ENCODE peak calls at places on chromosomes 13 and 19, in seven cellular contexts. A is IMR-90, C is mammary epithelial cell, X is H1, Z is H9, O is SK-N-SH, U is mesendoderm. M is an unnamed sample.

GRCh38 chr13:39945226-39945625 is 289.8 kb downstream of the COG6 start:
- DNase-seq in A (no peak), Z (no peak), X (no peak), C (no peak), O (no peak), U (no peak), M (no peak)

GRCh38 chr19:30596813-30597399 is 224.7 kb downstream of the ZNF536 start:
- DNase-seq in A (no peak), X (peak), U (peak), C (no peak), O (no peak), Z (peak), M (no peak)

GRCh38 chr19:18173054-18173571 is 500 bp upstream of the IFI30 start:
- DNase-seq in X (no peak), U (no peak), C (no peak), A (no peak), Z (no peak), O (no peak), M (peak)

GRCh38 chr19:16940626-16941025 is 51.8 kb downstream of the F2RL3 start:
- DNase-seq in X (no peak), Z (no peak), O (no peak), C (no peak), A (no peak), U (no peak), M (no peak)

GRCh38 chr13:96772426-96772825 is 221.8 kb downstream of the OXGR1 start:
- DNase-seq in O (no peak), A (no peak), Z (no peak), U (no peak), X (no peak), C (no peak), M (no peak)

GRCh38 chr19:35704218-35704617 is at the start of gene ZBTB32:
- DNase-seq in X (no peak), C (peak), O (peak), A (peak), Z (peak), U (peak), M (peak)

GRCh38 chr19:47676811-47677210 is 36.4 kb upstream of the EHD2 start:
- DNase-seq in A (no peak), O (no peak), C (no peak), Z (no peak), X (no peak), U (no peak), M (no peak)

GRCh38 chr19:49555600-49556411 is 24.6 kb downstream of the NOSIP start:
- DNase-seq in U (peak), A (no peak), Z (peak), O (peak), C (no peak), X (peak), M (peak)

GRCh38 chr19:48812094-48812929 is 1.5 kb upstream of the BCAT2 start:
- DNase-seq in U (peak), X (no peak), O (peak), C (peak), A (peak), Z (peak), M (peak)

GRCh38 chr13:50650936-50651638 is 192.4 kb downstream of the DLEU7 start:
- DNase-seq in A (peak), C (peak), O (no peak), U (no peak), Z (no peak), X (no peak), M (peak)

GRCh38 chr13:27168870-27169525 is 2.6 kb downstream of the USP12 start:
- DNase-seq in O (no peak), C (no peak), U (no peak), Z (no peak), A (peak), X (no peak), M (peak)

GRCh38 chr19:6639439-6639838 is 30.5 kb downstream of the TNFSF14 start:
- DNase-seq in Z (no peak), C (peak), A (no peak), U (no peak), O (no peak), X (no peak), M (peak)

GRCh38 chr13:114099918-114100445 is 32.4 kb downstream of the RASA3 start:
- DNase-seq in U (peak), Z (peak), C (no peak), A (peak), O (peak), X (no peak), M (peak)

GRCh38 chr19:3459322-3459881 is 20.9 kb downstream of the SMIM24 start:
- DNase-seq in Z (peak), X (no peak), A (peak), C (peak), U (peak), O (peak), M (peak)

GRCh38 chr19:44740351-44740824 is 8.1 kb upstream of the BCL3 start:
- DNase-seq in Z (no peak), A (no peak), C (no peak), O (no peak), X (no peak), U (peak), M (no peak)

GRCh38 chr19:44741258-44741731 is 7.2 kb upstream of the BCL3 start:
- DNase-seq in Z (no peak), O (no peak), X (no peak), A (no peak), C (peak), U (no peak), M (peak)

GRCh38 chr19:44738161-44738535 is 10.4 kb upstream of the BCL3 start:
- DNase-seq in U (no peak), Z (no peak), C (no peak), A (no peak), O (no peak), X (no peak), M (no peak)

GRCh38 chr19:44737238-44738160 is 11.0 kb upstream of the BCL3 start:
- DNase-seq in C (no peak), A (peak), O (no peak), X (no peak), Z (peak), U (no peak), M (peak)

GRCh38 chr19:44738603-44739585 is 9.6 kb upstream of the BCL3 start:
- DNase-seq in C (no peak), U (no peak), Z (no peak), A (no peak), O (no peak), X (no peak), M (peak)
- H3K4me2 ChIP-seq in C (no peak), U (no peak), Z (no peak), A (no peak), O (no peak), X (no peak), M (no peak)

GRCh38 chr19:45046355-45046754 is 7.5 kb downstream of the CLASRP start:
- DNase-seq in X (no peak), A (no peak), Z (no peak), C (no peak), O (no peak), U (no peak), M (no peak)
- H3K9ac ChIP-seq in X (no peak), A (no peak), Z (no peak), C (no peak), O (no peak), U (no peak), M (no peak)

DNA sequence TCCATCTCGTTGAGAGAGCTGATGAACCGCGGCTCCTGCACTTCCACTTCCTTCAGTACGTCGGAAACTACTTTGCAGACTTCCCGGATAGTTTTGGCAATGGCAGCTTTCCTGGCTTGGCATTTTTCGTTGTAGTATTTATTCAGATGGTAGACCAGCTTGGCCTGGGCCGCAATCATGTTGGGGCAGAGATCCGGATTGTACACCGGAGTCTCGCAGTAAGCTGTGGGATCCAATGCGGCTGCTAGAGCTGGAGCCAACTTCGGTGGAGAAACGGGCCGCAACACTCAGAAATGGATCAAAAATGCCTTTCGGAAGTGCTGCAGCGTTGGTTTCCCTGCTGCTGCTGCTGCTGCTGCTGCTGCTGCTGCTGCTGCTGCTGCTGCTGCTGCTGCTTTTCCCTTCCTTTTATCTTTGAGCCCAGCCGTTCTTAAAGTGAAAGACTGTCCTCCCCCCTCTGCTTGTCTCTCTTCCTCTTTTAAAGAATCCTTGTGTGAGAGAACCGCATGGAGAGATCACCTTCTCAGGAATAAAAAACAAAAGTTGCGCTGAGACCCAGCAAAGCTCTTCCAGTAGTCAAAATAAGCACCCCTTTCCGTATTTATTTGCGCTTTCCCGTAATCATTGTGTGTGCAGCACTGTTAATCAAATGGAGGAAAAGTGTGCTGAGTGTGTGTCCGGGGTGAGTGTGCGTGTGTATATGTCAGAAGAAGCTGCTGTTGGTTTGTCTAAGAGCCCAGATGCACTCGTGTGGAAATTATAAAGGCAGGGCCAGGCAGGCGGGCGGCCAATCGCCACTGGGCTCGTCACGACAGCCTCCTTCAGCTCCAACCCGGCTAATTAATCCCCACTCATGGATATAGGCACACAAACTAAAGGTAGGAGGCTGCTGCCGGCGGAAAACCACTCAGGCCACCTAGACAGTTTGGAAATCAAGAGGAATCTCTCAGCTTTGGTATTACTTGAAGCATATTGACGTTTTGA is at the start of gene MAB21L1:
- DNase-seq in U (peak), X (no peak), O (peak), A (peak), C (peak), Z (no peak), M (peak)
- H3K4me2 ChIP-seq in U (peak), X (peak), O (peak), A (peak), C (peak), Z (peak), M (peak)

DNA sequence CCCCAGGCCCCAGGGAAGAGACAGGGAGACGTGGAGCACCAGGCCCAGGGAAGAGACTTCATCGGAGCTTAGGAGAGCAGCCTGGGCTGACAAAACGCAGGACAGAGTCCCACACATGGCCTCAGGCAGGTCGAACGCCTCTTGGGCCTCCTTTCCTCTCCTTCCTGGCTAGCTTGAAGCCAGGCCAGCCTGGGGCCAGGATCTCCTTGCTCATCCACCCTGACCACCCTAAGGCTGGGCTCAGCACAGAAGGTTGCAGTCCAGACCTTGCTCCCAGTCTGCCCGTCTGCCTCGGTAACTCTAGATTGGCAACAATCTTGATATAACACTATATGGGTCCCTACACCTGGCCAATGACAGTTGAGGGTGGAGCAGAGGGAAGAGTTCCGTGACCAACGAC is 10.1 kb downstream of the PPP6R1 start:
- DNase-seq in A (no peak), U (no peak), X (no peak), O (peak), Z (no peak), C (no peak), M (no peak)
- H3K9ac ChIP-seq in A (no peak), U (no peak), X (no peak), O (no peak), Z (no peak), C (no peak), M (no peak)

GRCh38 chr13:106520205-106521004 is 15.1 kb downstream of the EFNB2 start:
- DNase-seq in O (no peak), U (no peak), Z (no peak), C (no peak), A (peak), X (no peak), M (peak)
- H3K4me2 ChIP-seq in O (no peak), U (no peak), Z (no peak), C (no peak), A (peak), X (peak), M (no peak)

GRCh38 chr13:110467516-110467915 is 94.0 kb downstream of the RAB20 start:
- DNase-seq in Z (no peak), C (no peak), A (no peak), O (no peak), X (no peak), U (no peak), M (no peak)
- H3K9ac ChIP-seq in Z (no peak), C (no peak), A (no peak), O (no peak), X (no peak), U (no peak), M (no peak)

GRCh38 chr13:95456837-95457236 is 95.7 kb upstream of the CLDN10 start:
- DNase-seq in A (no peak), U (no peak), X (no peak), O (no peak), Z (no peak), C (no peak), M (no peak)
- H3K4me2 ChIP-seq in A (no peak), U (no peak), X (no peak), O (no peak), Z (no peak), C (no peak), M (no peak)

GRCh38 chr13:26062853-26063444 is 11.1 kb upstream of the SHISA2 start:
- DNase-seq in X (no peak), O (peak), Z (no peak), A (peak), U (peak), C (peak), M (peak)

GRCh38 chr13:26058704-26059103 is 6.9 kb upstream of the SHISA2 start:
- DNase-seq in Z (no peak), X (no peak), A (no peak), O (no peak), U (no peak), C (no peak), M (no peak)

GRCh38 chr13:26060366-26060765 is 8.6 kb upstream of the SHISA2 start:
- DNase-seq in X (no peak), A (no peak), C (no peak), U (no peak), Z (no peak), O (no peak), M (no peak)

GRCh38 chr13:26067601-26068000 is 15.8 kb upstream of the SHISA2 start:
- DNase-seq in C (no peak), O (no peak), Z (no peak), X (no peak), A (no peak), U (no peak), M (no peak)

DNA sequence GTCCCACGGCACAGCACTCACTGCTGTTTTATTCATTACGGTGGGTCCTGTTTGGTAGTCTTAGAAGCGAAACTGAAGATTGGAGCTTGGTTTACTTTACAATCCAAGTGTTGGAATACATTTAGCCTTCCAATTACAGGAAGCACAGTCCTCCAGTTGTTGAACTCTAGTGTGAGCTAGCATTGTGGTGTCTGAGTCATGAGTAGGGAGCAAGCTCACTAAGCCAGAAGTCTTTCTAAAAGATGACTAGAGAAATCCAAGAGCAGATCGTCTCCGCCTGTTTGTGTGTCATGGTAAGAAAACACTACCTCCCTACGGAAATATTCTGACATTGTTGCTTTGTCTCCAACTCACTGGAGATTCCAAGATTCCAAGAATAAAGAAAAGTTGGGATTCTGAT is 10.1 kb upstream of the SHISA2 start:
- DNase-seq in X (no peak), A (peak), O (no peak), C (peak), Z (no peak), U (no peak), M (peak)
- H3K9ac ChIP-seq in X (no peak), A (no peak), O (no peak), C (no peak), Z (no peak), U (no peak), M (no peak)

M was measured in GM23248.